ENCODE peak calls at places on chromosomes 2 and 18, in eight cellular contexts. P, Q, C, V, L, O, E and K are unnamed samples.

GRCh38 chr2:68806511-68807109 is 64.6 kb downstream of the BMP10 start:
- DNase-seq in E (peak), Q (no peak), V (no peak), L (peak), P (no peak), O (no peak), C (no peak), K (no peak)

GRCh38 chr2:54665436-54665856 is 58.0 kb upstream of the EML6 start:
- DNase-seq in O (peak), Q (no peak), E (peak), L (peak), V (peak), P (peak), C (no peak), K (no peak)

GRCh38 chr2:86068098-86069047 is 37.3 kb downstream of the POLR1A start:
- DNase-seq in Q (no peak), P (peak), O (peak), V (no peak), C (no peak), E (peak), L (no peak), K (no peak)

GRCh38 chr2:237547841-237548416 is 18.4 kb upstream of the PRLH start:
- DNase-seq in L (no peak), E (no peak), V (no peak), P (no peak), C (no peak), Q (no peak), O (no peak), K (no peak)

GRCh38 chr2:27721335-27721734 is 50.2 kb upstream of the MRPL33 start:
- DNase-seq in Q (no peak), O (no peak), L (no peak), P (peak), C (no peak), E (peak), V (no peak), K (no peak)

GRCh38 chr2:47015206-47015605 is 99.6 kb upstream of the MCFD2 start:
- DNase-seq in O (no peak), V (no peak), C (no peak), E (peak), L (peak), P (peak), Q (no peak), K (no peak)

GRCh38 chr18:74496508-74497307 is 545 bp downstream of the CNDP2 start:
- DNase-seq in Q (no peak), E (peak), L (peak), P (peak), C (peak), V (peak), O (peak), K (peak)

GRCh38 chr2:24315669-24316068 is 44.7 kb downstream of the ITSN2 start:
- DNase-seq in O (peak), L (no peak), Q (no peak), C (no peak), E (no peak), P (no peak), V (no peak), K (no peak)

GRCh38 chr2:164523726-164524125 is 97.6 kb downstream of the GRB14 start:
- DNase-seq in P (peak), C (no peak), O (no peak), Q (no peak), V (no peak), L (no peak), E (no peak), K (no peak)

GRCh38 chr2:106542730-106543359 is 55.7 kb downstream of the CD8B2 start:
- DNase-seq in Q (peak), C (peak), L (peak), O (peak), V (peak), E (peak), P (peak), K (no peak)

GRCh38 chr2:26394694-26395093 is 7.0 kb upstream of the DRC1 start:
- DNase-seq in O (no peak), C (no peak), E (no peak), Q (no peak), V (no peak), P (no peak), L (no peak), K (no peak)

GRCh38 chr2:45194611-45195010 is 185.4 kb upstream of the SIX2 start:
- DNase-seq in C (no peak), V (no peak), E (no peak), O (no peak), L (no peak), P (no peak), Q (no peak), K (no peak)